ENCODE peak calls at places on chromosomes 13 and 19, in eight cellular contexts. E, Y, J, C, M, O, N and B are unnamed samples.

GRCh38 chr13:113245858-113246791 is 36.7 kb downstream of the CUL4A start:
- DNase-seq in C (no peak), Y (no peak), N (no peak), J (no peak), E (no peak), O (peak; percentile 8), M (no peak), B (no peak)

GRCh38 chr19:45413497-45413896 is 7.1 kb downstream of the POLR1G start:
- DNase-seq in C (no peak), Y (no peak), J (no peak), M (no peak), E (no peak), N (no peak), O (no peak), B (no peak)

GRCh38 chr13:112177459-112177858 is 110.5 kb downstream of the SOX1 start:
- DNase-seq in J (no peak), Y (no peak), E (peak; percentile 62), N (no peak), M (no peak), C (no peak), O (no peak), B (no peak)

GRCh38 chr13:113982296-113982661 is 8.4 kb upstream of the C13orf46 start:
- DNase-seq in J (no peak), O (no peak), E (peak; percentile 79), M (no peak), N (peak; percentile 70), C (no peak), Y (no peak), B (no peak)

GRCh38 chr13:33918199-33918932 is 100.4 kb downstream of the RFC3 start:
- DNase-seq in M (peak; percentile 70), O (peak; percentile 85), C (no peak), Y (no peak), E (no peak), N (no peak), J (no peak), B (peak; percentile 36)

GRCh38 chr19:5994407-5995165 is 16.6 kb upstream of the RANBP3 start:
- DNase-seq in O (no peak), J (no peak), E (no peak), M (no peak), Y (no peak), N (peak; percentile 66), C (no peak), B (no peak)

GRCh38 chr19:11735375-11735774 is 3.4 kb downstream of the ZNF823 start:
- DNase-seq in M (no peak), C (no peak), N (no peak), Y (no peak), O (no peak), J (no peak), E (no peak), B (no peak)

GRCh38 chr13:84670245-84670644 is 788.0 kb upstream of the SLITRK1 start:
- DNase-seq in J (no peak), E (no peak), N (no peak), O (no peak), M (no peak), C (no peak), Y (no peak), B (no peak)

GRCh38 chr19:39038098-39038497 is 5.7 kb upstream of the FBXO27 start:
- DNase-seq in O (peak; percentile 47), J (no peak), E (no peak), Y (no peak), N (no peak), C (no peak), M (no peak), B (no peak)

GRCh38 chr19:8148410-8149231 is 771 bp downstream of the FBN3 start:
- DNase-seq in J (no peak), N (no peak), Y (no peak), M (no peak), E (no peak), O (no peak), C (no peak), B (no peak)

GRCh38 chr19:51571599-51571998 is 516 bp downstream of the ZNF175 start:
- DNase-seq in M (no peak), N (no peak), E (no peak), C (no peak), O (no peak), Y (no peak), J (no peak), B (no peak)

GRCh38 chr13:34346626-34347025 is 528.7 kb downstream of the RFC3 start:
- DNase-seq in O (no peak), N (no peak), M (no peak), J (no peak), C (no peak), Y (no peak), E (no peak), B (no peak)

GRCh38 chr13:99959538-99960230 is 11.9 kb downstream of the ZIC5 start:
- DNase-seq in J (no peak), N (no peak), Y (no peak), M (no peak), C (no peak), O (no peak), E (no peak), B (no peak)

GRCh38 chr19:43839139-43839538 is 12.0 kb downstream of the ZNF283 start:
- DNase-seq in M (no peak), O (no peak), C (no peak), E (no peak), N (no peak), Y (no peak), J (no peak), B (no peak)

DNA sequence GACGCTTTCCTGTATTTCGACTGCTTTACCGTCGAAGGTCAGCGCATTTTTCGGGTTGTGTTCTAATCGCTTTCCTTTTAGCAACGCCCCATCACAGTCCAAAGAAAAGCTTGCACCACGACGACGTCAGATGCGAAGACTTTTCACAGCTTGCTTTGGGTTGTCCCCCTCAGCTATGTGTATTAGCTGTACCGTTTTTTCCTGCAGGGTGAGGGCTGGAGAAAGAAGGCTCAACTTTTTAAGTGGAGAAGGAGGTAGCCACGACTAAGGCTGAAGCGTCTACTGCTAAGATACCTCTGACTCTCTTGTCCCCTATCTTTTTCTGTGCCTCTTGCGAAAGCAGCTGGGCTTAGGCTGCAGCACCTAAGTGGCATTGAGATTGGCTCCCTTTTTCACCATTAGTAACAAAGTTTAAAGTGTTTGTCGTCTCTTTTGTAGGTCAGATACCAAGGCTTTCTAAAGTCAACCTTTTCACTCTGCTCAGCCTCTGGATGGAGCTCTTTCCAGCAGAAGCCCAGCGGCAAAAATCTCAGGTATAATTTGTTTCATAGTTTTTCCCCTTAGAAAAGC is 793 bp downstream of the CDADC1 start:
- DNase-seq in Y (no peak), N (no peak), O (no peak), M (no peak), E (no peak), C (no peak), J (no peak), B (peak; percentile 6)
- TF ChIP-seq CTCF in Y (no peak), N (no peak), O (peak; percentile 31), M (peak; percentile 15), E (no peak), C (peak; percentile 27), J (no peak), B (peak; percentile 39)

DNA sequence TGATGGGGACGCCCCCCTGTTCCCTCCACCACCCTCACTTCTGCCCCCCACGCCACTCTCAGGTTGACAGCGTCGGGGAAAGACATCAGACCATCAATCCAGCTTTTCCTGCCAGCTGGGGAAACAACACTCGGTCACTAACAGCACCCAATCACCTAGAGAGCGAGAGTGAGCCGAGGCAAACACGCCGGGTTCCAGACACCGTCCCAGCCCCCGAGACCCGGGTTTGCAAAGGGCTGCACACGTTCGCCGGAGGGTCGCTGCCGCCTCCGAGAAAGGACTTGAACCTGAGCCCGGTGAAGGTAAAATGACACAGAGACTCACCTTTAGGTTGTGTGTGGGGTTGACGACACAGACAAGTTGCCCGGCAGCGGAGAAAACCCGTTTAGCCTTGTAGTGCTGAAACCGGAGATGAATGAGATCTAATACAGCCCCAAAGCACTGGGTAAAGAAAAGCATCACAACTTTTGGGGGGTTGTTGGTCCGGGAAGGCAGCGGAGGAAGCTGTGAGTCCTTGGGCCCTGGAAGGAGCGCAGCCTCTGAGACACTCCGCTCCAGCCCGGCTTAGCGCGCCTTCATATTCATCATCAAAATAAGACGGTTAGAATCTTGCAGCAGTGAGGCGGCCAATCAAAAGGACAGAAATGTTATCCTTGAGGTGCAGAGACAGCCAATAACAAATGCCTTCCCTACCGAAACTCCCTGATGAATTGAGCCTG is at the start of gene SIAH3:
- DNase-seq in Y (no peak), M (no peak), E (no peak), J (no peak), N (no peak), O (peak; percentile 18), C (no peak), B (peak; percentile 27)
- H3K4me3 ChIP-seq in Y (peak within 1 kb of the TSS; percentile 34), M (no peak within 1 kb of the TSS), E (no peak within 1 kb of the TSS), J (peak within 1 kb of the TSS; percentile 46), N (peak within 1 kb of the TSS; percentile 56), O (no peak within 1 kb of the TSS), C (no peak within 1 kb of the TSS), B (peak within 1 kb of the TSS; percentile 48)

GRCh38 chr19:27793128-27793643 is 1419.8 kb downstream of the UQCRFS1 start:
- DNase-seq in E (no peak), N (peak; percentile 91), Y (peak; percentile 55), J (peak; percentile 80), M (peak; percentile 77), O (peak; percentile 67), C (peak; percentile 27), B (no peak)
- TF ChIP-seq CTCF in E (no peak), N (no peak), Y (no peak), J (no peak), M (no peak), O (no peak), C (no peak), B (no peak)

GRCh38 chr19:37928527-37929286 is 21.7 kb downstream of the SIPA1L3 start:
- DNase-seq in E (no peak), J (no peak), C (no peak), N (no peak), O (no peak), M (no peak), Y (no peak), B (no peak)
- H3K4me3 ChIP-seq in E (no peak overlapping the region), J (no peak overlapping the region), C (no peak overlapping the region), N (no peak overlapping the region), O (no peak overlapping the region), M (no peak overlapping the region), Y (no peak overlapping the region), B (no peak overlapping the region)

DNA sequence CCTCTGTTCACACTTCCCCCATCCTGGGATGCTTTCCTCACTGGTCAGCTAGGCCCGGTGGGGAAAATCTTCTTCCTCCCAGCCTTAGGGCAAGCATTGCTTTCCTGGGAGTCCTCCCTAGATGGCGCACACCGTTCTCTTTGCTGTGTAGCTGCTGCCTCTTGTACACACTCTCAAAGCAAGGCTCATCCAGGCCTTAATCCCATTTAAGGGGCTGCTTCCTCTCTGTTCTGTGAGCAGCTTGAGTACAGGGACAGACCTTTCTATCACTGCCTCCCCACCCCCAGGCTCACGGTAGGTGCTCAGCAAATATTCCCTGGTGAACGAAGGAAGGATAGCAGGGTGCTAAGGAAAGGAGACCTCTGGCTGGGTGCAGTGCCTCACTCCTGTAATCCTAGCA is 11.0 kb downstream of the SLC7A10 start:
- DNase-seq in E (no peak), Y (no peak), M (no peak), O (peak; percentile 42), C (no peak), N (no peak), J (no peak), B (no peak)
- TF ChIP-seq CTCF in E (no peak), Y (no peak), M (no peak), O (peak; percentile 40), C (peak; percentile 43), N (no peak), J (no peak), B (peak; percentile 55)